ENCODE peak calls at places on chromosomes 13 and 19, in six cellular contexts. One of them, this sample, is unnamed.

GRCh38 chr19:5214371-5214770 is 126.2 kb downstream of the PTPRS start:
- DNase-seq in HFF-Myc: no peak
- DNase-seq in adrenal gland: no peak
- DNase-seq in neuronal stem cell: no peak
- DNase-seq in endothelial cell: no peak
- DNase-seq in AG10803: no peak
- DNase-seq in this sample: no peak

GRCh38 chr13:93004919-93005318 is 221.7 kb upstream of the GPC6 start:
- DNase-seq in HFF-Myc: peak
- DNase-seq in adrenal gland: no peak
- DNase-seq in neuronal stem cell: no peak
- DNase-seq in endothelial cell: no peak
- DNase-seq in AG10803: peak
- DNase-seq in this sample: peak

GRCh38 chr19:11530432-11530831 is 1.5 kb upstream of the ECSIT start:
- DNase-seq in HFF-Myc: peak
- DNase-seq in adrenal gland: peak
- DNase-seq in neuronal stem cell: no peak
- DNase-seq in endothelial cell: peak
- DNase-seq in AG10803: peak
- DNase-seq in this sample: peak

GRCh38 chr13:98731038-98731437 is 21.4 kb downstream of the SLC15A1 start:
- DNase-seq in HFF-Myc: no peak
- DNase-seq in adrenal gland: no peak
- DNase-seq in neuronal stem cell: no peak
- DNase-seq in endothelial cell: no peak
- DNase-seq in AG10803: no peak
- DNase-seq in this sample: no peak

GRCh38 chr13:110044521-110045200 is 258.3 kb upstream of the IRS2 start:
- DNase-seq in HFF-Myc: peak
- DNase-seq in adrenal gland: no peak
- DNase-seq in neuronal stem cell: no peak
- DNase-seq in endothelial cell: no peak
- DNase-seq in AG10803: peak
- DNase-seq in this sample: peak

GRCh38 chr13:98386632-98387031 is 190.3 kb downstream of the STK24 start:
- DNase-seq in HFF-Myc: no peak
- DNase-seq in adrenal gland: no peak
- DNase-seq in neuronal stem cell: no peak
- DNase-seq in endothelial cell: no peak
- DNase-seq in AG10803: no peak
- DNase-seq in this sample: no peak

GRCh38 chr19:5578094-5578846 is 10.5 kb upstream of the TINCR start:
- DNase-seq in HFF-Myc: peak
- DNase-seq in adrenal gland: peak
- DNase-seq in neuronal stem cell: peak
- DNase-seq in endothelial cell: peak
- DNase-seq in AG10803: peak
- DNase-seq in this sample: peak

GRCh38 chr13:98108330-98108729 is 34.6 kb upstream of the FARP1 start:
- DNase-seq in HFF-Myc: no peak
- DNase-seq in adrenal gland: no peak
- DNase-seq in neuronal stem cell: no peak
- DNase-seq in endothelial cell: no peak
- DNase-seq in AG10803: peak
- DNase-seq in this sample: peak

GRCh38 chr13:42750858-42751257 is 30.5 kb upstream of the FAM216B start:
- DNase-seq in HFF-Myc: no peak
- DNase-seq in adrenal gland: no peak
- DNase-seq in neuronal stem cell: no peak
- DNase-seq in endothelial cell: no peak
- DNase-seq in AG10803: no peak
- DNase-seq in this sample: no peak

GRCh38 chr19:5960005-5961001 is 17.6 kb downstream of the RANBP3 start:
- DNase-seq in HFF-Myc: no peak
- DNase-seq in adrenal gland: peak
- DNase-seq in neuronal stem cell: no peak
- DNase-seq in endothelial cell: no peak
- DNase-seq in AG10803: no peak
- DNase-seq in this sample: peak

GRCh38 chr13:50320297-50320862 is 305.1 kb downstream of the KCNRG start:
- DNase-seq in HFF-Myc: no peak
- DNase-seq in adrenal gland: no peak
- DNase-seq in neuronal stem cell: no peak
- DNase-seq in endothelial cell: no peak
- DNase-seq in AG10803: peak
- DNase-seq in this sample: no peak

GRCh38 chr13:72259528-72259927 is 392.5 kb upstream of the DACH1 start:
- DNase-seq in HFF-Myc: no peak
- DNase-seq in adrenal gland: no peak
- DNase-seq in neuronal stem cell: no peak
- DNase-seq in endothelial cell: no peak
- DNase-seq in AG10803: no peak
- DNase-seq in this sample: no peak

GRCh38 chr19:3336680-3337523 is 29.5 kb upstream of the NFIC start:
- DNase-seq in HFF-Myc: no peak
- DNase-seq in adrenal gland: peak
- DNase-seq in neuronal stem cell: no peak
- DNase-seq in endothelial cell: no peak
- DNase-seq in AG10803: peak
- DNase-seq in this sample: no peak

GRCh38 chr13:70829748-70830147 is 721.5 kb upstream of the KLHL1 start:
- DNase-seq in HFF-Myc: no peak
- DNase-seq in adrenal gland: no peak
- DNase-seq in neuronal stem cell: no peak
- DNase-seq in endothelial cell: no peak
- DNase-seq in AG10803: no peak
- DNase-seq in this sample: no peak

GRCh38 chr13:36736119-36736726 is 62.4 kb downstream of the SERTM1 start:
- DNase-seq in HFF-Myc: peak
- DNase-seq in adrenal gland: peak
- DNase-seq in neuronal stem cell: peak
- DNase-seq in endothelial cell: peak
- DNase-seq in AG10803: peak
- DNase-seq in this sample: peak

GRCh38 chr13:112876305-112877000 is 92.6 kb upstream of the MCF2L start:
- DNase-seq in HFF-Myc: no peak
- DNase-seq in adrenal gland: no peak
- DNase-seq in neuronal stem cell: no peak
- DNase-seq in endothelial cell: no peak
- DNase-seq in AG10803: no peak
- DNase-seq in this sample: no peak

GRCh38 chr13:70171151-70171550 is 62.9 kb upstream of the KLHL1 start:
- DNase-seq in HFF-Myc: no peak
- DNase-seq in adrenal gland: no peak
- DNase-seq in neuronal stem cell: no peak
- DNase-seq in endothelial cell: no peak
- DNase-seq in AG10803: no peak
- DNase-seq in this sample: no peak

GRCh38 chr13:112668924-112669323 is 20.9 kb upstream of the ATP11A start:
- DNase-seq in HFF-Myc: no peak
- DNase-seq in adrenal gland: no peak
- DNase-seq in neuronal stem cell: no peak
- DNase-seq in endothelial cell: no peak
- DNase-seq in AG10803: no peak
- DNase-seq in this sample: no peak

GRCh38 chr19:47363758-47364529 is 14.8 kb downstream of the DHX34 start:
- DNase-seq in HFF-Myc: no peak
- DNase-seq in adrenal gland: peak
- DNase-seq in neuronal stem cell: no peak
- DNase-seq in endothelial cell: peak
- DNase-seq in AG10803: peak
- DNase-seq in this sample: peak

GRCh38 chr19:35860818-35861639 is 4.3 kb downstream of the KIRREL2 start:
- DNase-seq in HFF-Myc: no peak
- DNase-seq in adrenal gland: no peak
- DNase-seq in neuronal stem cell: peak
- DNase-seq in endothelial cell: peak
- DNase-seq in AG10803: no peak
- DNase-seq in this sample: peak

GRCh38 chr19:45645631-45646344 is 6.6 kb upstream of the EML2 start:
- DNase-seq in HFF-Myc: peak
- DNase-seq in adrenal gland: peak
- DNase-seq in neuronal stem cell: no peak
- DNase-seq in endothelial cell: peak
- DNase-seq in AG10803: peak
- DNase-seq in this sample: peak

GRCh38 chr19:52270266-52270885 is 989 bp downstream of the ZNF766 start:
- DNase-seq in HFF-Myc: no peak
- DNase-seq in adrenal gland: peak
- DNase-seq in neuronal stem cell: no peak
- DNase-seq in endothelial cell: peak
- DNase-seq in AG10803: peak
- DNase-seq in this sample: no peak

GRCh38 chr13:48902421-48902820 is 73.3 kb upstream of the FNDC3A start:
- DNase-seq in HFF-Myc: no peak
- DNase-seq in adrenal gland: peak
- DNase-seq in neuronal stem cell: peak
- DNase-seq in endothelial cell: no peak
- DNase-seq in AG10803: peak
- DNase-seq in this sample: peak

GRCh38 chr19:4742717-4743646 is 19.3 kb upstream of the DPP9 start:
- DNase-seq in HFF-Myc: no peak
- DNase-seq in adrenal gland: peak
- DNase-seq in neuronal stem cell: no peak
- DNase-seq in endothelial cell: no peak
- DNase-seq in AG10803: no peak
- DNase-seq in this sample: no peak

GRCh38 chr13:45325806-45326205 is 15.2 kb downstream of the TPT1 start:
- DNase-seq in HFF-Myc: peak
- DNase-seq in adrenal gland: peak
- DNase-seq in neuronal stem cell: no peak
- DNase-seq in endothelial cell: no peak
- DNase-seq in AG10803: peak
- DNase-seq in this sample: peak

GRCh38 chr19:34402074-34402600 is 2.1 kb upstream of the PDCD2L start:
- DNase-seq in HFF-Myc: no peak
- DNase-seq in adrenal gland: no peak
- DNase-seq in neuronal stem cell: no peak
- DNase-seq in endothelial cell: no peak
- DNase-seq in AG10803: no peak
- DNase-seq in this sample: no peak

GRCh38 chr13:28753208-28753892 is 34.6 kb upstream of the SLC46A3 start:
- DNase-seq in HFF-Myc: peak
- DNase-seq in adrenal gland: peak
- DNase-seq in neuronal stem cell: no peak
- DNase-seq in endothelial cell: no peak
- DNase-seq in AG10803: peak
- DNase-seq in this sample: peak

GRCh38 chr13:73937420-73937819 is 196.8 kb downstream of the KLF12 start:
- DNase-seq in HFF-Myc: no peak
- DNase-seq in adrenal gland: no peak
- DNase-seq in neuronal stem cell: no peak
- DNase-seq in endothelial cell: no peak
- DNase-seq in AG10803: no peak
- DNase-seq in this sample: no peak